ENCODE peak calls at places on chromosomes 13 and 19, in ten cellular contexts. O is uterus; Q is activated CD4-positive, CD25-positive, alpha-beta regulatory T cell treated with anti-CD3 and anti-CD28 coated beads, Interleukin-2, amount 50 U/mL, for 16 hours; B is heart right ventricle; Z is activated T-helper 1 cell treated with anti-CD3 and anti-CD28 coated beads, Interleukin-2, amount 50 U/mL, for 16 hours; I is Right ventricle myocardium superior; N is mucosa of gallbladder; F is NCI-H2107; D is lung microvascular endothelial cell; C is psoas muscle. J is an unnamed sample.

GRCh38 chr19:33191501-33191900 is 2.6 kb upstream of the LRP3 start:
- DNase-seq in Q (no peak), C (no peak), N (no peak), Z (no peak), B (no peak), O (no peak), F (no peak), I (peak), D (no peak), J (no peak)

GRCh38 chr13:73870970-73871935 is 263.0 kb downstream of the KLF12 start:
- DNase-seq in C (no peak), F (no peak), Z (no peak), B (no peak), N (no peak), Q (no peak), I (no peak), O (peak), D (no peak), J (peak)

GRCh38 chr13:90890435-90890834 is 457.1 kb upstream of the MIR17HG start:
- DNase-seq in B (no peak), Q (no peak), F (no peak), C (no peak), N (no peak), O (no peak), Z (no peak), D (no peak), I (no peak), J (no peak)

GRCh38 chr19:40717880-40718773 is 1.2 kb downstream of the ITPKC start:
- DNase-seq in I (peak), O (peak), Z (no peak), C (peak), N (no peak), D (peak), B (no peak), F (no peak), Q (no peak), J (peak)

GRCh38 chr13:99393791-99394735 is 86.9 kb upstream of the GPR183 start:
- DNase-seq in Z (no peak), C (no peak), Q (no peak), I (no peak), F (no peak), D (no peak), N (no peak), O (no peak), B (no peak), J (no peak)

GRCh38 chr19:35712529-35712909 is 5.3 kb upstream of the KMT2B start:
- DNase-seq in N (no peak), D (no peak), Q (no peak), O (no peak), B (no peak), F (no peak), I (no peak), Z (no peak), C (no peak), J (no peak)

GRCh38 chr19:16684216-16684615 is 23.3 kb downstream of the TMEM38A start:
- DNase-seq in O (no peak), I (no peak), B (no peak), F (no peak), C (no peak), N (no peak), Q (no peak), D (no peak), Z (no peak), J (no peak)

GRCh38 chr13:41608111-41608510 is 150.8 kb downstream of the RGCC start:
- DNase-seq in Q (no peak), Z (no peak), D (no peak), C (no peak), I (no peak), O (no peak), B (no peak), N (no peak), F (no peak), J (no peak)

GRCh38 chr19:2716275-2716650 is 4.9 kb downstream of the DIRAS1 start:
- DNase-seq in F (no peak), C (no peak), O (no peak), I (no peak), D (no peak), Z (no peak), N (no peak), Q (no peak), B (no peak), J (no peak)

GRCh38 chr19:48044561-48044960 is 682 bp upstream of the CABP5 start:
- DNase-seq in N (no peak), I (no peak), D (peak), O (no peak), C (no peak), Q (no peak), B (no peak), Z (no peak), F (no peak), J (no peak)

J was measured in bronchial epithelial cell.